ENCODE peak calls at places on chromosomes 1 and 21, in six cellular contexts. F is NCI-H460; C is NCI-H1092 treated with DMSO at 0.1 percent for 48 hours; V is NCI-H2081; H is stimulated activated CD8-positive, alpha-beta memory T cell treated with anti-CD3 and anti-CD28 coated beads, Interleukin-15, amount 100 ng/mL, for 24 hours; X is AG04449. T is an unnamed sample.

GRCh38 chr1:6502000-6502891 is 10.8 kb upstream of the PLEKHG5 start:
- DNase-seq in F (no peak), C (peak; percentile 64), V (no peak), H (no peak), X (no peak), T (no peak)

GRCh38 chr1:18945401-18945849 is 11.1 kb downstream of the IFFO2 start:
- DNase-seq in F (no peak), C (no peak), V (no peak), H (no peak), X (no peak), T (no peak)

GRCh38 chr1:46368781-46369180 is 25.3 kb upstream of the FAAH start:
- DNase-seq in F (no peak), C (no peak), V (no peak), H (no peak), X (no peak), T (no peak)

GRCh38 chr1:106924360-106924759 is 132.1 kb upstream of the PRMT6 start:
- DNase-seq in F (peak; percentile 7), C (no peak), V (no peak), H (no peak), X (peak; percentile 12), T (no peak)

GRCh38 chr1:219066631-219067349 is 106.9 kb upstream of the LYPLAL1 start:
- DNase-seq in F (no peak), C (peak; percentile 23), V (peak; percentile 20), H (no peak), X (peak; percentile 31), T (peak; percentile 36)

GRCh38 chr1:100164226-100164625 is 13.8 kb downstream of the LRRC39 start:
- DNase-seq in F (no peak), C (no peak), V (no peak), H (no peak), X (peak; percentile 71), T (no peak)

GRCh38 chr1:183075861-183076260 is 52.6 kb downstream of the LAMC1 start:
- DNase-seq in F (no peak), C (no peak), V (no peak), H (no peak), X (no peak), T (no peak)

GRCh38 chr1:77655431-77655974 is 27.0 kb downstream of the ZZZ3 start:
- DNase-seq in F (no peak), C (peak; percentile 39), V (peak; percentile 36), H (no peak), X (no peak), T (no peak)

GRCh38 chr1:101081496-101082282 is 56.1 kb upstream of the DPH5 start:
- DNase-seq in F (no peak), C (no peak), V (no peak), H (peak; percentile 6), X (no peak), T (no peak)

GRCh38 chr1:35449334-35450008 is 107.7 kb downstream of the KIAA0319L start:
- DNase-seq in F (no peak), C (no peak), V (no peak), H (no peak), X (peak; percentile 86), T (no peak)

GRCh38 chr1:149933208-149933607 is 3.5 kb downstream of the MTMR11 start:
- DNase-seq in F (no peak), C (no peak), V (no peak), H (no peak), X (no peak), T (no peak)

GRCh38 chr1:223031690-223032601 is 111.1 kb downstream of the TLR5 start:
- DNase-seq in F (peak; percentile 57), C (no peak), V (no peak), H (no peak), X (no peak), T (no peak)

GRCh38 chr1:241672301-241672700 is 20.2 kb downstream of the WDR64 start:
- DNase-seq in F (no peak), C (no peak), V (no peak), H (no peak), X (no peak), T (peak; percentile 73)

GRCh38 chr1:44911042-44911441 is 68.0 kb upstream of the PTCH2 start:
- DNase-seq in F (no peak), C (no peak), V (no peak), H (no peak), X (no peak), T (no peak)

GRCh38 chr1:47262787-47263413 is 30.9 kb upstream of the TAL1 start:
- DNase-seq in F (peak; percentile 29), C (peak; percentile 15), V (no peak), H (no peak), X (no peak), T (peak; percentile 50)

GRCh38 chr1:55684131-55684650 is 469.0 kb upstream of the USP24 start:
- DNase-seq in F (no peak), C (no peak), V (no peak), H (no peak), X (no peak), T (no peak)

GRCh38 chr1:248886237-248886895 is 19.7 kb upstream of the PGBD2 start:
- DNase-seq in F (no peak), C (no peak), V (no peak), H (no peak), X (no peak), T (no peak)

GRCh38 chr21:41766883-41767605 is at the start of gene RIPK4:
- DNase-seq in F (peak; percentile 59), C (peak; percentile 53), V (peak; percentile 76), H (peak; percentile 23), X (no peak), T (peak; percentile 76)

GRCh38 chr1:186187601-186188000 is 187.5 kb downstream of the TPR start:
- DNase-seq in F (no peak), C (no peak), V (no peak), H (no peak), X (no peak), T (no peak)

GRCh38 chr1:177257128-177257527 is 86.4 kb downstream of the BRINP2 start:
- DNase-seq in F (no peak), C (no peak), V (no peak), H (no peak), X (no peak), T (no peak)

GRCh38 chr1:91741301-91741700 is 144.7 kb downstream of the TGFBR3 start:
- DNase-seq in F (no peak), C (no peak), V (no peak), H (no peak), X (no peak), T (no peak)

GRCh38 chr1:43292679-43293078 is 7.3 kb upstream of the C1orf210 start:
- DNase-seq in F (no peak), C (no peak), V (no peak), H (no peak), X (no peak), T (no peak)

GRCh38 chr1:1125945-1126344 is 10.1 kb upstream of the C1orf159 start:
- DNase-seq in F (no peak), C (no peak), V (no peak), H (no peak), X (no peak), T (no peak)

GRCh38 chr1:236728752-236729151 is 42.5 kb downstream of the ACTN2 start:
- DNase-seq in F (no peak), C (no peak), V (no peak), H (no peak), X (no peak), T (no peak)

GRCh38 chr1:204435886-204436271 is 24.3 kb upstream of the PPP1R15B start:
- DNase-seq in F (no peak), C (no peak), V (no peak), H (no peak), X (no peak), T (no peak)

GRCh38 chr1:205477759-205478247 is 22.0 kb upstream of the BLACAT1 start:
- DNase-seq in F (peak; percentile 7), C (peak; percentile 77), V (peak; percentile 34), H (no peak), X (peak; percentile 36), T (peak; percentile 52)

GRCh38 chr1:203906932-203907331 is 45.5 kb downstream of the SNRPE start:
- DNase-seq in F (peak; percentile 69), C (no peak), V (no peak), H (no peak), X (peak; percentile 77), T (peak; percentile 75)

GRCh38 chr1:60978421-60979357 is 103.7 kb upstream of the NFIA start:
- DNase-seq in F (peak; percentile 33), C (peak; percentile 16), V (no peak), H (no peak), X (no peak), T (peak; percentile 43)

GRCh38 chr1:156747737-156748669 is 3.5 kb downstream of the HDGF start:
- DNase-seq in F (no peak), C (no peak), V (no peak), H (no peak), X (no peak), T (no peak)

GRCh38 chr1:195345149-195345548 is 1263.1 kb downstream of the KCNT2 start:
- DNase-seq in F (no peak), C (no peak), V (no peak), H (no peak), X (no peak), T (peak; percentile 4)

GRCh38 chr1:115065021-115065420 is 24.3 kb downstream of the TSPAN2 start:
- DNase-seq in F (no peak), C (no peak), V (no peak), H (no peak), X (no peak), T (no peak)

GRCh38 chr1:168688679-168689657 is 40.0 kb downstream of the DPT start:
- DNase-seq in F (no peak), C (peak; percentile 30), V (no peak), H (no peak), X (no peak), T (no peak)

GRCh38 chr1:8660455-8660854 is 157.0 kb downstream of the RERE start:
- DNase-seq in F (no peak), C (no peak), V (no peak), H (no peak), X (peak; percentile 81), T (no peak)

GRCh38 chr1:174445817-174446216 is 1.9 kb upstream of the GPR52 start:
- DNase-seq in F (no peak), C (no peak), V (no peak), H (no peak), X (no peak), T (no peak)

GRCh38 chr1:88985033-88985432 is 7.4 kb downstream of the KYAT3 start:
- DNase-seq in F (no peak), C (peak; percentile 70), V (peak; percentile 31), H (no peak), X (no peak), T (peak; percentile 31)

GRCh38 chr1:168671782-168672181 is 57.2 kb downstream of the DPT start:
- DNase-seq in F (no peak), C (no peak), V (no peak), H (no peak), X (no peak), T (no peak)

GRCh38 chr1:90964444-90965035 is 57.3 kb downstream of the ZNF644 start:
- DNase-seq in F (peak; percentile 5), C (peak; percentile 7), V (peak; percentile 6), H (no peak), X (no peak), T (no peak)